ENCODE peak calls at places on chromosomes 1 and 21, in ten cellular contexts. S is HL-60, P is tibial nerve, F is PC-3, M is pancreas, W is neural progenitor cell, E is left ventricle myocardium inferior, B is upper lobe of right lung, Y is Panc1, Z is ovary. T is an unnamed sample.

GRCh38 chr1:183739640-183740385 is 65.1 kb upstream of the RGL1 start:
- DNase-seq in S (no peak), M (no peak), F (no peak), W (no peak), Y (no peak), E (no peak), P (no peak), B (no peak), Z (no peak), T (no peak)

GRCh38 chr1:64427879-64428278 is 42.0 kb upstream of the CACHD1 start:
- DNase-seq in S (no peak), M (no peak), Y (no peak), P (no peak), W (no peak), F (no peak), Z (no peak), B (no peak), E (no peak), T (no peak)

GRCh38 chr1:25001125-25001915 is 71.2 kb upstream of the RUNX3 start:
- DNase-seq in M (no peak), S (no peak), P (no peak), B (no peak), Y (no peak), E (no peak), F (no peak), Z (no peak), W (no peak), T (no peak)

GRCh38 chr1:171173069-171173468 is 12.0 kb upstream of the FMO2 start:
- DNase-seq in B (no peak), M (no peak), Z (no peak), P (no peak), Y (no peak), F (no peak), E (no peak), W (no peak), S (no peak), T (no peak)

GRCh38 chr1:76770979-76771378 is 96.3 kb upstream of the ST6GALNAC5 start:
- DNase-seq in B (no peak), P (no peak), M (no peak), E (no peak), W (no peak), S (no peak), Z (no peak), F (no peak), Y (no peak), T (no peak)

GRCh38 chr1:232873412-232873811 is 68.2 kb downstream of the MAP10 start:
- DNase-seq in S (no peak), W (no peak), F (no peak), Y (no peak), B (no peak), Z (no peak), E (no peak), M (no peak), P (no peak), T (no peak)

GRCh38 chr1:210311726-210312493 is 16.8 kb upstream of the HHAT start:
- DNase-seq in Z (no peak), W (no peak), F (no peak), E (no peak), P (peak; percentile 36), M (no peak), B (no peak), S (no peak), Y (no peak), T (peak; percentile 43)

GRCh38 chr1:51567653-51568052 is 48.6 kb upstream of the EPS15 start:
- DNase-seq in B (no peak), M (no peak), Y (no peak), S (no peak), E (no peak), P (no peak), F (peak; percentile 98), W (no peak), Z (no peak), T (peak; percentile 82)

GRCh38 chr1:67850151-67850551 is 16.9 kb upstream of the GNG12 start:
- DNase-seq in E (no peak), Z (no peak), W (peak; percentile 26), B (no peak), P (peak; percentile 23), Y (no peak), M (no peak), F (peak; percentile 62), S (no peak), T (peak; percentile 52)

GRCh38 chr1:95384570-95384969 is 150.6 kb downstream of the RWDD3 start:
- DNase-seq in B (no peak), E (peak; percentile 28), M (no peak), W (peak; percentile 79), F (peak; percentile 36), P (no peak), S (no peak), Y (no peak), Z (no peak), T (peak; percentile 4)

GRCh38 chr21:32565856-32566465 is 19.4 kb downstream of the TCP10L start:
- DNase-seq in Y (no peak), P (no peak), W (no peak), Z (no peak), S (no peak), E (no peak), B (no peak), F (no peak), M (no peak), T (no peak)

GRCh38 chr1:234585333-234586055 is 24.5 kb downstream of the IRF2BP2 start:
- DNase-seq in M (no peak), Z (no peak), W (no peak), Y (no peak), B (no peak), S (no peak), F (no peak), P (no peak), E (no peak), T (peak; percentile 37)

GRCh38 chr1:203858055-203858454 is 3.3 kb upstream of the SNRPE start:
- DNase-seq in M (no peak), B (no peak), E (no peak), F (peak; percentile 79), Y (no peak), S (no peak), Z (no peak), W (no peak), P (no peak), T (peak; percentile 53)

GRCh38 chr1:17514776-17515175 is 24.7 kb upstream of the ARHGEF10L start:
- DNase-seq in E (no peak), Z (no peak), M (no peak), Y (no peak), W (no peak), F (no peak), B (no peak), S (no peak), P (no peak), T (no peak)

GRCh38 chr1:162185299-162185698 is 115.8 kb downstream of the NOS1AP start:
- DNase-seq in P (no peak), S (no peak), F (no peak), Y (no peak), E (no peak), Z (no peak), W (no peak), B (no peak), M (no peak), T (no peak)

GRCh38 chr1:177780096-177780700 is 189.7 kb downstream of the SEC16B start:
- DNase-seq in F (peak; percentile 73), E (no peak), P (peak; percentile 30), Z (no peak), Y (peak; percentile 20), W (peak; percentile 57), M (no peak), S (no peak), B (no peak), T (peak; percentile 64)

GRCh38 chr1:35544976-35545375 is 12.2 kb downstream of the KIAA0319L start:
- DNase-seq in Z (no peak), E (no peak), P (peak; percentile 48), S (peak; percentile 69), F (peak; percentile 37), W (peak; percentile 83), B (no peak), M (peak; percentile 55), Y (no peak), T (peak; percentile 84)
- TF ChIP-seq CTCF in Z (no peak), E (peak; percentile 48), P (peak; percentile 29), S (peak; percentile 44), F (peak; percentile 49), W (peak; percentile 70), B (peak; percentile 49), M (no peak), Y (peak; percentile 39), T (peak; percentile 34)

DNA sequence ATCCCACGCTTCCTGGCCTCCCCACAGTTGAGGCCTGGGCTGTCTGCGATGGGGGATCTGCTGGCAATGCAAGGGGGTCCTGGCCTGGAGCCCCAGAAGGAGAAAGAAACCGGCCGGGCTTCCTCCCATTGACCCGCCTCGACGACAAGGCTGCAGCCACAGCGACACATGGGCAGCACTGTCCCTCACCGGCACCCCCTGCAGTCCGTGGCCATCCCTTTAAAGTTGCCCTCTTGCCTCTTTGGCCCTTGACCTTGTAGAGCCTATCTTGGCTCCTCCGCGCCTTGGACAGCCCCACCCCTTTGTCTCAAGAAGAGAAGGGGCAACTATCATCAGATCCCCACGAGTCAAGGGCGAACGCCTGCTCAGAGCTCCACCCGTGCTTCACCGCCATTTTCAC is 106.0 kb downstream of the CASZ1 start:
- DNase-seq in Z (no peak), F (no peak), S (no peak), W (no peak), Y (no peak), M (no peak), E (no peak), P (no peak), B (no peak), T (no peak)
- H3K27ac ChIP-seq in Z (no peak overlapping the region), F (no peak overlapping the region), S (no peak overlapping the region), W (no peak overlapping the region), Y (no peak overlapping the region), M (peak overlapping the region; percentile 33), E (peak overlapping the region; percentile 91), P (no peak overlapping the region), B (no peak overlapping the region), T (no peak overlapping the region)

GRCh38 chr1:30746212-30747027 is 11.2 kb downstream of the LAPTM5 start:
- DNase-seq in B (no peak), M (no peak), P (no peak), F (no peak), Z (no peak), E (no peak), W (no peak), S (no peak), Y (no peak), T (no peak)
- H3K4me3 ChIP-seq in B (no peak overlapping the region), M (no peak overlapping the region), P (no peak overlapping the region), F (no peak overlapping the region), Z (no peak overlapping the region), E (no peak overlapping the region), W (no peak overlapping the region), S (no peak overlapping the region), Y (no peak overlapping the region), T (no peak overlapping the region)

DNA sequence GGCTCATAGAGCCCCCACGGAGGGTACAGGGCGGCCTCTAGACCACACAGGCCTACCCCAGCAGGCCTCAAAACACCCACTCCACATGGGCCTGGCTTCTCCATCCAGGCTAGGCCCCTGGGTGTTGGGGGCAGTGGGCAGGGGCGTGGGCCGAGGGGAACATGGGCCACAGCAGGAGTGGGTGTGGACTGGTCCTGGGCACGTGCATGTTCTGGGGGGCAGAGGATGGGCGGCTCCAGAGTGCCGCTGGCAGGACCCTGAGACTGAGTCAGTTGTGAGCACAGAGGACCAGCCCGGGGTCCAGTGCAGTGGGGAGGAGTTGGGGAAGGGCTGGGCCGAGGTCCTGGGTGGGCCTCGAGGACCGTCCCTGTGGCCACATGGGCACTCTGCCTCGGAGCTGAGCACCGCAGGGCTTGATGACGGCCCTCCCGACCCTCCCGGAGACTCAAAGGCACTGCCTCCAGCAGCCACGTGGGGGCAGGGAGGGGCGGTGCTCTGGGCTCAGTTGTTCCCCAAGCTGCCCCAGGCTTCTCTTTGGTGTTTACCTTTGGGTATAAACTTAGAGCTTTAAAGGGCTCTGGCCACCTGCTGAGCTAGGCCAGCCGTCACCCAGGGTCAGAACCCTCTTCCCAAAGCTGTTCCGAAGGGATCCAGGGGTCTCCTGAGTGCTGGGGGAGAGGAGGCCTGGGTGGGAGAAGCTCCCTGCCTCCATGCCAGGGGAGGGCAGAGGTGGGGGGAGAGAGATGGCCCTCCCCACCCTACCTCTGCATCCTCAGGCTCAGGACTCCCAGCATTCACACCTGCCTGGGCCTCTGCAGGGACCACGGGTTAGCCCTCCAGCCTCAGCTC is 79.9 kb downstream of the MORN1 start:
- DNase-seq in F (peak; percentile 64), Y (no peak), W (peak; percentile 86), E (peak; percentile 55), B (no peak), M (no peak), P (no peak), Z (peak; percentile 77), S (no peak), T (peak; percentile 71)
- TF ChIP-seq CTCF in F (peak; percentile 52), Y (no peak), W (peak; percentile 56), E (peak; percentile 52), B (peak; percentile 45), M (no peak), P (peak; percentile 43), Z (no peak), S (no peak), T (peak; percentile 43)